ENCODE peak calls at places on chromosomes 11 and 22, in eight cellular contexts. O is HFF-Myc; X is stimulated activated CD4-positive, alpha-beta T cell treated with anti-CD3 and anti-CD28 coated beads, Interleukin-1b, Interleukin-23, amount 100 ng/mL, for 4 hours; K is GM12892; G is NCI-H1436; U is activated CD4-positive, alpha-beta T cell treated with anti-CD3 and anti-CD28 coated beads, Interleukin-2, amount 10 ng/mL, durations not matched to agents 24 days and 14 days; H is brain microvascular endothelial cell; S is uterus. M is an unnamed sample.

GRCh38 chr22:27987557-27987956 is 68.5 kb upstream of the PITPNB start:
- DNase-seq in S (no peak), O (peak), G (no peak), X (no peak), H (peak), K (no peak), U (no peak), M (no peak)

GRCh38 chr11:1928038-1928890 is 8.8 kb downstream of the TNNT3 start:
- DNase-seq in O (no peak), U (no peak), H (no peak), K (peak), G (no peak), X (no peak), S (peak), M (no peak)

GRCh38 chr11:35014352-35014751 is 97.9 kb downstream of the PDHX start:
- DNase-seq in G (no peak), K (no peak), S (no peak), H (peak), U (peak), X (no peak), O (peak), M (no peak)

GRCh38 chr11:34855021-34855753 is 61.0 kb downstream of the APIP start:
- DNase-seq in O (no peak), X (no peak), G (no peak), U (no peak), H (no peak), K (no peak), S (no peak), M (no peak)

GRCh38 chr11:45052361-45052760 is 94.1 kb upstream of the PRDM11 start:
- DNase-seq in H (no peak), K (no peak), X (no peak), S (no peak), G (no peak), O (no peak), U (no peak), M (no peak)

GRCh38 chr11:71488086-71488967 is 35.3 kb downstream of the NADSYN1 start:
- DNase-seq in O (peak), G (no peak), H (peak), X (no peak), K (no peak), U (no peak), S (no peak), M (peak)

GRCh38 chr22:30781271-30781875 is 86.7 kb downstream of the OSBP2 start:
- DNase-seq in H (no peak), K (no peak), U (no peak), X (no peak), S (no peak), G (no peak), O (no peak), M (no peak)

GRCh38 chr11:116736763-116737162 is 36.0 kb downstream of the BUD13 start:
- DNase-seq in H (no peak), K (no peak), G (no peak), S (no peak), O (no peak), U (no peak), X (no peak), M (no peak)

GRCh38 chr11:25876456-25876965 is 455.4 kb upstream of the ANO3 start:
- DNase-seq in O (no peak), H (no peak), X (no peak), S (no peak), K (no peak), U (no peak), G (no peak), M (no peak)

M was measured in NCI-H345.